ENCODE peak calls at places on chromosomes 6 and 20, in five cellular contexts. B, U, Y, I and N are unnamed samples.
A peak's percentile ranks its signal among the peaks of the same experiment; 100 is the strongest.

GRCh38 chr6:141957271-141957670 is 175.5 kb upstream of the GJE1 start:
- DNase-seq in B (no peak), U (no peak), Y (no peak), I (no peak), N (peak; percentile 5)

GRCh38 chr6:25963426-25964123 is 973 bp downstream of the TRIM38 start:
- DNase-seq in B (no peak), U (no peak), Y (no peak), I (no peak), N (no peak)

GRCh38 chr6:118198746-118199145 is 291.7 kb downstream of the SLC35F1 start:
- DNase-seq in B (peak; percentile 26), U (no peak), Y (no peak), I (no peak), N (no peak)

GRCh38 chr6:53134601-53135235 is 13.9 kb downstream of the GCM1 start:
- DNase-seq in B (peak; percentile 25), U (no peak), Y (no peak), I (no peak), N (no peak)

GRCh38 chr20:39855056-39855455 is 834.0 kb downstream of the MAFB start:
- DNase-seq in B (no peak), U (no peak), Y (no peak), I (no peak), N (no peak)

GRCh38 chr20:57672164-57672563 is 37.7 kb downstream of the PMEPA1 start:
- DNase-seq in B (no peak), U (no peak), Y (peak; percentile 19), I (no peak), N (peak; percentile 34)

GRCh38 chr6:87905101-87905517 is 142.5 kb upstream of the SPACA1 start:
- DNase-seq in B (no peak), U (no peak), Y (no peak), I (no peak), N (no peak)

GRCh38 chr20:56003111-56003800 is 2.1 kb downstream of the CBLN4 start:
- DNase-seq in B (no peak), U (no peak), Y (no peak), I (no peak), N (no peak)

GRCh38 chr6:71349395-71349794 is 60.8 kb downstream of the OGFRL1 start:
- DNase-seq in B (peak; percentile 17), U (no peak), Y (no peak), I (no peak), N (no peak)

GRCh38 chr20:35739294-35740163 is 2.5 kb downstream of the RBM39 start:
- DNase-seq in B (peak; percentile 19), U (no peak), Y (no peak), I (no peak), N (no peak)
- TF ChIP-seq CTCF in B (peak; percentile 26), U (peak; percentile 33), Y (peak; percentile 21), I (peak; percentile 7), N (no peak)

GRCh38 chr6:135586388-135586787 is 88.8 kb upstream of the AHI1 start:
- DNase-seq in B (no peak), U (no peak), Y (no peak), I (no peak), N (no peak)
- TF ChIP-seq CTCF in B (no peak), U (no peak), Y (no peak), I (no peak), N (no peak)

DNA sequence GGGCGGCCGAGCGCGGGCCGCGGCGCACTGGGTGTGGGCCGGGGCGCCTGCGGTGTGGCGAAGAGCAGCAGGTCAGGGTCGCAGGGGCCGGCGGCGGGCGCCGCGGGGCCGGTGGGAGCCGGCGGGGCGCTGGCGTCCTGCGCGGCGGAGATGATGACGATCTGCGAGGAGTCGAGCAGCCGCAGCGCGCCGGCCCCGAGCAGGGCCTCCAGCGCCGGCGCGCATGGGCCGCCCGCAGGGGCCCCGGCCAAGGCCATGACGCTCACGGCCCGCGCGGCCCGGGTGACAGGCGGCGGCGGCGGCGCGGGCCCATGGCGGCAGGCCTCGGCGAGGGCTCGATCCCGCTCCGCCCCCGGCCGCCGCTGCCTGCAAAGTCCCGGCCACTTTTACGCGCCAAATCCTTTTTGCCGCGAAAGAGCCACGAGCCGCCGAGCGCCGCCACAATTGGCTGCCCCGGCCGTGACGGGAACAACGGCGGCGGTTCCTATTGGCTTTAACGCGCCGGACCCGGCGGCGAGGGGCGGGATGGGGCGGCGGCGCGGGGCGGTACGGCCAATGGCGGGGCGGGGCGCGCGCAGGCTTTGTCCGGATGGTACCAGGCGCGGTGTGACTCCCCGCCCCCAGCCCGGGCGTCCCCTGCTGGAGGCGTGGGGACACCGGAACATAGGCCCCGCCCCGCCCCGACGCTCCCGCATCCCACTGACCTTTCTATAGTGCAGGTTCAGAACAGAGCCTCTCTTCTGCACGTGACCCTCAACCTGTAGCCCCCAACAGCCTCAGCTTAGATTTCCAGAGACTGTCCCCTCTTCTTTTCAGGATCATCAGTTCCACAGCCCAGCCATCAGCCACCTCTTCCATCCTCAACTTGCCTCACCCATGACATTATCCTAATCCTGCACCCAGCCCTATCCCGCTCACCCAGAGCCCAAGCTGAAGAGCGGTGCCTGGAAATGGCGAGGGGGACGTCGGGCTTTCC is at the start of gene E2F1:
- DNase-seq in B (peak; percentile 99), U (no peak), Y (peak; percentile 96), I (peak; percentile 94), N (peak; percentile 98)
- TF ChIP-seq CTCF in B (peak; percentile 36), U (peak; percentile 25), Y (peak; percentile 49), I (peak; percentile 23), N (peak; percentile 34)

GRCh38 chr6:39840781-39841180 is 48.6 kb downstream of the DAAM2 start:
- DNase-seq in B (no peak), U (no peak), Y (no peak), I (no peak), N (no peak)

GRCh38 chr6:39841923-39842322 is 49.7 kb downstream of the DAAM2 start:
- DNase-seq in B (no peak), U (no peak), Y (no peak), I (no peak), N (no peak)

GRCh38 chr6:39841291-39841690 is 49.1 kb downstream of the DAAM2 start:
- DNase-seq in B (no peak), U (no peak), Y (no peak), I (no peak), N (no peak)

GRCh38 chr6:39844866-39845265 is 52.7 kb downstream of the DAAM2 start:
- DNase-seq in B (no peak), U (no peak), Y (no peak), I (no peak), N (no peak)

GRCh38 chr6:39843305-39844020 is 51.3 kb downstream of the DAAM2 start:
- DNase-seq in B (no peak), U (no peak), Y (no peak), I (no peak), N (no peak)
- TF ChIP-seq CTCF in B (no peak), U (no peak), Y (no peak), I (no peak), N (no peak)

GRCh38 chr6:56693246-56693607 is 50.5 kb upstream of the DST start:
- DNase-seq in B (peak; percentile 82), U (peak; percentile 61), Y (peak; percentile 62), I (no peak), N (no peak)

GRCh38 chr6:56693988-56694387 is 51.3 kb upstream of the DST start:
- DNase-seq in B (no peak), U (no peak), Y (no peak), I (no peak), N (no peak)

GRCh38 chr6:56695702-56696101 is 53.0 kb upstream of the DST start:
- DNase-seq in B (no peak), U (no peak), Y (no peak), I (no peak), N (no peak)

GRCh38 chr6:56699066-56699654 is 56.5 kb upstream of the DST start:
- DNase-seq in B (no peak), U (no peak), Y (no peak), I (no peak), N (no peak)
- TF ChIP-seq CTCF in B (peak; percentile 70), U (peak; percentile 52), Y (peak; percentile 51), I (peak; percentile 28), N (peak; percentile 20)

DNA sequence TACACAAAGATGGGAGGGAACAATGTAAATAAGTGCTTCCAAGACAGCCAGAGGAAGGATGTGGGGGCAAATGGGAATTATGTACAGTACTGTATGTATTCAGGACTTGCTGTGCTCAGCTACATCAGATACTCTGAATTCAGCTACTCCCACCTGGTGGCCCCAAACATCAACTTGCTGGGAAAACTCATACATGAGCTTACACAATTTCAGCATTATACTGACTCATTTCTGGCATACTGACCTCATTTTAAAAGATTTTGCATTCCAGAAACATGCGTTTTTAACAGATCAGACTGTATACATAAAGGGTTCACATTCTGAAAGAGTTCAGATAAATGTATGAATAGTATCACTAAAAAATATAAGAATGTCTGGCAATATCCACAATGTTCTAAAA is 59.7 kb downstream of the GPX5 start:
- DNase-seq in B (peak; percentile 59), U (no peak), Y (no peak), I (no peak), N (no peak)
- TF ChIP-seq CTCF in B (peak; percentile 21), U (peak; percentile 34), Y (no peak), I (no peak), N (no peak)

GRCh38 chr6:98998103-98998502 is 50.4 kb upstream of the FBXL4 start:
- DNase-seq in B (no peak), U (no peak), Y (no peak), I (no peak), N (no peak)

GRCh38 chr6:98992494-98992893 is 44.7 kb upstream of the FBXL4 start:
- DNase-seq in B (no peak), U (no peak), Y (no peak), I (no peak), N (no peak)

DNA sequence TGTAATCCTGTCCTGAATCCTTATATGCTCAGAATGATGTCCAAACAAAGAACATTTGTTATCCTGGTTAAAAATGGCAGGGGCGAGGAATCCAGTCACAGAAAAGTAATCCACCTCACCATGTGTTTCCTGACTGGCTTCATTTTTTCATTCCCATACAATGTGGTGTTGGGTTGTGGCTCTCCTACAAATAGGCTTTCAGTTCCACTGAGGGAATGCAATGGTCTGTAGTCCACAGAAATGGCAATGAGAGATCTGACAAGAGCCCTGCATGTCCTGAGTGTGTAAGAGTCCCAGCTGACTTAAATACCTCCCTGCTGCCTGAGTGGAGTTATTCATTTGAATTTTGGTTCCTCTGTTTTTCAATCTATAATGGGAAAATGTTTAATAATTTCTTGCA is 47.4 kb upstream of the FBXL4 start:
- DNase-seq in B (no peak), U (no peak), Y (no peak), I (no peak), N (no peak)
- TF ChIP-seq CTCF in B (no peak), U (no peak), Y (no peak), I (no peak), N (no peak)

GRCh38 chr6:12395898-12396297 is 105.7 kb downstream of the EDN1 start:
- DNase-seq in B (no peak), U (no peak), Y (no peak), I (no peak), N (no peak)
- TF ChIP-seq CTCF in B (no peak), U (peak; percentile 45), Y (no peak), I (no peak), N (no peak)

DNA sequence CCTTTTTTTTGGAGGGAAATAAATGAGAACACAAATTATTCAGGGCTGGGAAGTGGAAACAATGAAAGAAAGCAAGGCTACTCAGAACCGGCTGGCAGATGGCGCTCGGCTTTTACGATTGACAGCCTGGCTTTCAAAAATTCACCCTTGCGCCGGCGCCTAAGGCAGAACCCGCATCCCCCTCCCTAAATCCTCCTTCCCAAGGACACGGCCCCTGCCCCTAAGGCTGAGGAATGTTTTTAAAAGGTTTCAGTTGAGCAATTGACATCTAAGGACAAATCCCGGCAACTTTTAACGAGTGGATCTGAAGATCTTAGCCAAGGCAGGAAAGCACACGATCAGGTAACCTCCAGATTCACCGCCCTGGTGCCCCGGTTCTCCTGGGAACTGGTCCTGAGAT is 16.3 kb downstream of the GNAS start:
- DNase-seq in B (peak; percentile 50), U (no peak), Y (no peak), I (no peak), N (no peak)
- TF ChIP-seq CTCF in B (peak; percentile 69), U (peak; percentile 51), Y (no peak), I (peak; percentile 17), N (no peak)